ENCODE peak calls at places on chromosomes 7 and 10, in eight cellular contexts. One of them, this sample, is unnamed. For H3K36me3 and H3K4me1, the result is how much of the 10 kb centered on the place peaks cover.

GRCh38 chr7:112296416-112296815 is 89.9 kb downstream of the ZNF277 start:
- DNase-seq in HCT116: no peak
- DNase-seq in cardiac muscle cell: peak
- DNase-seq in A673: peak
- DNase-seq in left ventricle myocardium inferior: no peak
- DNase-seq in PC-3: no peak
- DNase-seq in tibial nerve: no peak
- DNase-seq in CD8-positive, alpha-beta T cell: no peak
- DNase-seq in this sample: no peak

GRCh38 chr7:103348452-103348851 is 1.0 kb downstream of the PSMC2 start:
- DNase-seq in left ventricle myocardium inferior: no peak
- DNase-seq in PC-3: no peak
- DNase-seq in CD8-positive, alpha-beta T cell: no peak
- DNase-seq in cardiac muscle cell: no peak
- DNase-seq in tibial nerve: no peak
- DNase-seq in A673: no peak
- DNase-seq in HCT116: no peak
- DNase-seq in this sample: no peak

GRCh38 chr7:149097088-149097487 is 6.6 kb upstream of the ZNF786 start:
- DNase-seq in CD8-positive, alpha-beta T cell: no peak
- DNase-seq in tibial nerve: no peak
- DNase-seq in A673: no peak
- DNase-seq in HCT116: no peak
- DNase-seq in cardiac muscle cell: no peak
- DNase-seq in PC-3: no peak
- DNase-seq in left ventricle myocardium inferior: no peak
- DNase-seq in this sample: no peak

GRCh38 chr10:48497965-48498770 is 106.7 kb downstream of the ARHGAP22 start:
- DNase-seq in PC-3: no peak
- DNase-seq in left ventricle myocardium inferior: no peak
- DNase-seq in CD8-positive, alpha-beta T cell: no peak
- DNase-seq in cardiac muscle cell: no peak
- DNase-seq in tibial nerve: no peak
- DNase-seq in HCT116: no peak
- DNase-seq in A673: no peak
- DNase-seq in this sample: peak

GRCh38 chr10:36172574-36172973 is 530.5 kb upstream of the FZD8 start:
- DNase-seq in CD8-positive, alpha-beta T cell: no peak
- DNase-seq in PC-3: peak
- DNase-seq in A673: no peak
- DNase-seq in left ventricle myocardium inferior: no peak
- DNase-seq in HCT116: no peak
- DNase-seq in cardiac muscle cell: peak
- DNase-seq in tibial nerve: no peak
- DNase-seq in this sample: no peak

GRCh38 chr7:4856336-4857056 is 5.3 kb downstream of the PAPOLB start:
- DNase-seq in A673: no peak
- DNase-seq in left ventricle myocardium inferior: no peak
- DNase-seq in cardiac muscle cell: no peak
- DNase-seq in CD8-positive, alpha-beta T cell: no peak
- DNase-seq in tibial nerve: no peak
- DNase-seq in PC-3: no peak
- DNase-seq in HCT116: no peak
- DNase-seq in this sample: no peak

GRCh38 chr7:155998328-155998691 is 186.0 kb upstream of the SHH start:
- DNase-seq in cardiac muscle cell: no peak
- DNase-seq in PC-3: no peak
- DNase-seq in tibial nerve: no peak
- DNase-seq in A673: no peak
- DNase-seq in CD8-positive, alpha-beta T cell: no peak
- DNase-seq in HCT116: no peak
- DNase-seq in left ventricle myocardium inferior: no peak
- DNase-seq in this sample: no peak

GRCh38 chr10:47371629-47372485 is 12.2 kb downstream of the ZNF488 start:
- DNase-seq in tibial nerve: no peak
- DNase-seq in cardiac muscle cell: no peak
- DNase-seq in PC-3: no peak
- DNase-seq in left ventricle myocardium inferior: no peak
- DNase-seq in HCT116: no peak
- DNase-seq in CD8-positive, alpha-beta T cell: no peak
- DNase-seq in A673: no peak
- DNase-seq in this sample: peak

GRCh38 chr7:137670521-137671064 is 176.2 kb downstream of the DGKI start:
- DNase-seq in CD8-positive, alpha-beta T cell: no peak
- DNase-seq in A673: no peak
- DNase-seq in cardiac muscle cell: no peak
- DNase-seq in PC-3: peak
- DNase-seq in left ventricle myocardium inferior: no peak
- DNase-seq in tibial nerve: no peak
- DNase-seq in HCT116: no peak
- DNase-seq in this sample: no peak

GRCh38 chr7:36711256-36711655 is 13.0 kb downstream of the AOAH start:
- DNase-seq in A673: no peak
- DNase-seq in CD8-positive, alpha-beta T cell: no peak
- DNase-seq in left ventricle myocardium inferior: no peak
- DNase-seq in tibial nerve: no peak
- DNase-seq in cardiac muscle cell: no peak
- DNase-seq in HCT116: no peak
- DNase-seq in PC-3: no peak
- DNase-seq in this sample: no peak

GRCh38 chr10:97601268-97602215 is 12.0 kb downstream of the C10orf62 start:
- DNase-seq in A673: no peak
- DNase-seq in cardiac muscle cell: no peak
- DNase-seq in PC-3: no peak
- DNase-seq in HCT116: no peak
- DNase-seq in left ventricle myocardium inferior: peak
- DNase-seq in CD8-positive, alpha-beta T cell: no peak
- DNase-seq in tibial nerve: no peak
- DNase-seq in this sample: no peak

GRCh38 chr7:55252386-55252785 is 112.8 kb upstream of the LANCL2 start:
- DNase-seq in PC-3: no peak
- DNase-seq in A673: peak
- DNase-seq in CD8-positive, alpha-beta T cell: no peak
- DNase-seq in left ventricle myocardium inferior: no peak
- DNase-seq in tibial nerve: no peak
- DNase-seq in cardiac muscle cell: no peak
- DNase-seq in HCT116: no peak
- DNase-seq in this sample: no peak

GRCh38 chr10:73076361-73077183 is 20.1 kb downstream of the P4HA1 start:
- DNase-seq in CD8-positive, alpha-beta T cell: no peak
- DNase-seq in tibial nerve: peak
- DNase-seq in A673: peak
- DNase-seq in left ventricle myocardium inferior: peak
- DNase-seq in cardiac muscle cell: peak
- DNase-seq in HCT116: no peak
- DNase-seq in PC-3: peak
- DNase-seq in this sample: peak

DNA sequence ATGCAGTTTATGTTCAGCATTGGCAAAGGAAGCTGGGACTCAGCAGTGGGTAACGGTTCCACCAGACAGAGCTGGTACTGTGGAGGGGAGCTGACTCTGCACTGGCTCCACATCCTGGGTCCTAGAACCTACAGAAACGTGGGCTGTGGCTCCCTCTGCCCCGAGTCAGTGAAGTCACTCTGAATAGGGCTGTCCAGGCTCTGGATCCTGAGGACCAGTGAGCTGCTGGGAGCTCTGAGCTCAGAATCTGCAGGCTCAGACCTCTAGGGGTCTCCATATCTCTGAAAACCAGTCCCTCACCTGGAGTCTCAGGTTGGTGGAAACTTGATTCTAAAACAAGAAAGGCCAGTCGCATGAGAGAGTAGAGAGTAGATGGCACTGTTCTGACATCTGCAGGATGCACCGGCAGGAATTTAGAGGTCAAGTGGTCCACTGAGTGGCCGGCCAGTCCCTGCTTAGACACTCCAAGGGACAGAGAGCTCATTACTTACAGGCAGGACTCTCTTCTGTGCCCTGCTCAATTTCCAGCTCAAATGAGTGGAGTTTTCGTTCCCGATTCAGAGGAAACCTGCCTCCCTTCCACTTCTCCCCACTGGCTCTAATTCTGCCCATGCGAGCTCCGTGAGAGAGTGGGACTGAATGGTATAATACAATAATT is 18.6 kb downstream of the NPFFR1 start:
- DNase-seq in HCT116: peak
- DNase-seq in PC-3: peak
- DNase-seq in CD8-positive, alpha-beta T cell: no peak
- DNase-seq in tibial nerve: no peak
- DNase-seq in left ventricle myocardium inferior: no peak
- DNase-seq in A673: no peak
- DNase-seq in cardiac muscle cell: no peak
- DNase-seq in this sample: no peak
- TF ChIP-seq CTCF in HCT116: peak
- TF ChIP-seq CTCF in PC-3: peak
- TF ChIP-seq CTCF in CD8-positive, alpha-beta T cell: no peak
- TF ChIP-seq CTCF in tibial nerve: peak
- TF ChIP-seq CTCF in left ventricle myocardium inferior: peak
- TF ChIP-seq CTCF in A673: peak
- TF ChIP-seq CTCF in cardiac muscle cell: peak
- TF ChIP-seq CTCF in this sample: no peak

DNA sequence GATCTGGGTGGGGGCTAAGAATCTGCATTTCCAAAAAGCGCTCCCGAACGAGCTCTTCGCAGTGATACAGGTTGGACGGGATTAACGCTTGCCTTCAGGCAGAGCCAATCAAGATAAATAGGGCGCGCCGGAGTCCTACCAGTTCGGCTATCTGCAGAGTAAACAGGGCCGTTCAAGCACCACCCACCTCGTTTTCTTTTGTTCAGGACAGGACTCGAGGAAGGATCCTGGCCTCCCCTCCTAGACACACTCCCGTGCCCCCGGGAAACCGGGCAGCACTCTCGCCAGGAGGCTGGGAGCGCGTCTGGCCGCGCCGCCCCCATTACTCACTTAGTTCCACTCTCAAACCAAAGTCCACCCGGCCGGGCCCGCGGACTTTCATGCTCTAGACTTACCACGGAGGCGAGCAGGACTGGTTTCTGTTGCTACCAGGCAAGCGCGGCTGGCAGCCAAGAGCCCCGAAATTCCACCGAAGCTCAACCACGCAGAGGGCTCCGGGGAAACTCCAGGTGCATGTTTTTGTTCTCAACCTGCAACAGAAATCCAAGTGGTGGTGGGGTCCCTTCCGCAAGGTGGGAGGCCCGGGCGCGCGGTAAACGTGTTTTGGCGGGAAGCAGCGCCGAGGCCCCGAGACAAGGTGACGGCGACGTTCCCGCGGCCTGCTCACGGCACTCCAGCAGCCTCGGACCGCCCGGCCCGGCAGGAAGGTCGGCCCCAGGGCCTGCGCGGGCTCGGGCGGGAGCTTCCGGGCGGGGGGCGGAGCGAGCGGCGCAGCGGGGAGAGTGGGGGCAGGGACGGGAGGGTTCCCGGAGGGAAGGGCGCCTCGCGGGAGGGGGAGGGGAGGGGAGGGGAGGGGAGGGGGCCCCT is 12.7 kb downstream of the HNRNPF start:
- DNase-seq in HCT116: no peak
- DNase-seq in A673: peak
- DNase-seq in cardiac muscle cell: peak
- DNase-seq in CD8-positive, alpha-beta T cell: peak
- DNase-seq in left ventricle myocardium inferior: peak
- DNase-seq in PC-3: peak
- DNase-seq in tibial nerve: peak
- DNase-seq in this sample: peak
- H3K36me3 ChIP-seq in HCT116: half or more
- H3K36me3 ChIP-seq in A673: half or more
- H3K36me3 ChIP-seq in cardiac muscle cell: under half
- H3K36me3 ChIP-seq in CD8-positive, alpha-beta T cell: under half
- H3K36me3 ChIP-seq in left ventricle myocardium inferior: under half
- H3K36me3 ChIP-seq in PC-3: half or more
- H3K36me3 ChIP-seq in tibial nerve: under half
- H3K36me3 ChIP-seq in this sample: under half

GRCh38 chr7:17680026-17680425 is 260.3 kb downstream of the SNX13 start:
- DNase-seq in cardiac muscle cell: peak
- DNase-seq in tibial nerve: peak
- DNase-seq in left ventricle myocardium inferior: no peak
- DNase-seq in PC-3: peak
- DNase-seq in A673: no peak
- DNase-seq in HCT116: no peak
- DNase-seq in CD8-positive, alpha-beta T cell: no peak
- DNase-seq in this sample: peak

GRCh38 chr7:17679427-17679826 is 260.9 kb downstream of the SNX13 start:
- DNase-seq in tibial nerve: peak
- DNase-seq in left ventricle myocardium inferior: peak
- DNase-seq in cardiac muscle cell: peak
- DNase-seq in A673: no peak
- DNase-seq in HCT116: no peak
- DNase-seq in PC-3: no peak
- DNase-seq in CD8-positive, alpha-beta T cell: no peak
- DNase-seq in this sample: no peak

GRCh38 chr7:17674956-17675300 is 265.4 kb downstream of the SNX13 start:
- DNase-seq in A673: no peak
- DNase-seq in tibial nerve: no peak
- DNase-seq in cardiac muscle cell: no peak
- DNase-seq in CD8-positive, alpha-beta T cell: no peak
- DNase-seq in PC-3: no peak
- DNase-seq in HCT116: no peak
- DNase-seq in left ventricle myocardium inferior: no peak
- DNase-seq in this sample: no peak

GRCh38 chr7:17674166-17674955 is 265.9 kb downstream of the SNX13 start:
- DNase-seq in left ventricle myocardium inferior: no peak
- DNase-seq in CD8-positive, alpha-beta T cell: no peak
- DNase-seq in tibial nerve: no peak
- DNase-seq in cardiac muscle cell: no peak
- DNase-seq in A673: peak
- DNase-seq in PC-3: peak
- DNase-seq in HCT116: no peak
- DNase-seq in this sample: no peak

DNA sequence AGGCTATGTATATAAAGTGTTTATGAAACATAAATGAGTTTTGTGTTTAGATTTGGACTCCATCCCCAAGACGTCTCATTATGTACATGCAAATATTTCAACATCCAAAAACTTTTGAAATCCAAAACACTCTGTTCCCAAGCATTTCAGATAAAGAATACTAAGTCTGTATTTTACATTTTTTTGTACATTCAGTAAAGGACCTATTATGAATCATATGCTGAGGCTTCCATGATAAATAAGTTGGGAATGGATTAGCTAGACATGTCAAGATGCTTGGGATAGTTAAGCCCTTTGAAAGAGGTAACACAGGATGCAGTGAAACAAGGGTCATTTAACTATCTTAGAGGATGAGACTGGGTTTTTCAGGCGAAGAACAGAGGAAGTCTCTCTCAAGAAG is 262.9 kb downstream of the SNX13 start:
- DNase-seq in A673: no peak
- DNase-seq in HCT116: no peak
- DNase-seq in tibial nerve: no peak
- DNase-seq in cardiac muscle cell: peak
- DNase-seq in left ventricle myocardium inferior: no peak
- DNase-seq in PC-3: no peak
- DNase-seq in CD8-positive, alpha-beta T cell: no peak
- DNase-seq in this sample: no peak
- H3K4me1 ChIP-seq in A673: under half
- H3K4me1 ChIP-seq in HCT116: under half
- H3K4me1 ChIP-seq in tibial nerve: under half
- H3K4me1 ChIP-seq in cardiac muscle cell: under half
- H3K4me1 ChIP-seq in left ventricle myocardium inferior: under half
- H3K4me1 ChIP-seq in PC-3: under half
- H3K4me1 ChIP-seq in CD8-positive, alpha-beta T cell: under half
- H3K4me1 ChIP-seq in this sample: under half

GRCh38 chr7:117489435-117489834 is 9.6 kb downstream of the CFTR start:
- DNase-seq in left ventricle myocardium inferior: no peak
- DNase-seq in cardiac muscle cell: no peak
- DNase-seq in HCT116: no peak
- DNase-seq in CD8-positive, alpha-beta T cell: no peak
- DNase-seq in A673: no peak
- DNase-seq in PC-3: no peak
- DNase-seq in tibial nerve: no peak
- DNase-seq in this sample: no peak
- TF ChIP-seq CTCF in left ventricle myocardium inferior: no peak
- TF ChIP-seq CTCF in cardiac muscle cell: no peak
- TF ChIP-seq CTCF in HCT116: no peak
- TF ChIP-seq CTCF in CD8-positive, alpha-beta T cell: no peak
- TF ChIP-seq CTCF in A673: no peak
- TF ChIP-seq CTCF in PC-3: no peak
- TF ChIP-seq CTCF in tibial nerve: no peak
- TF ChIP-seq CTCF in this sample: no peak

This sample was measured in tibial artery.